ENCODE peak calls at places on chromosomes 5 and 9, in five cellular contexts. U, F, P, C and X are unnamed samples.
A peak's percentile ranks its signal among the peaks of the same experiment; 100 is the strongest.

GRCh38 chr9:91795500-91796241 is 154.4 kb downstream of the ROR2 start:
- DNase-seq in F (no peak), U (no peak), P (no peak), C (no peak), X (no peak)

GRCh38 chr5:73818357-73818756 is 192.4 kb downstream of the ARHGEF28 start:
- DNase-seq in P (no peak), U (no peak), C (no peak), F (no peak), X (no peak)

GRCh38 chr5:141958773-141959172 is 771 bp upstream of the PCDH12 start:
- DNase-seq in U (peak; percentile 76), C (no peak), P (no peak), F (no peak), X (no peak)

GRCh38 chr5:135578685-135579341 is at the start of gene CXCL14:
- DNase-seq in C (peak; percentile 64), U (no peak), P (no peak), F (no peak), X (no peak)

GRCh38 chr5:151174612-151175101 is 17.1 kb upstream of the ANXA6 start:
- DNase-seq in P (no peak), U (no peak), C (no peak), F (no peak), X (no peak)

GRCh38 chr9:1210954-1211353 is 160.8 kb downstream of the DMRT2 start:
- DNase-seq in F (no peak), C (no peak), P (no peak), U (no peak), X (no peak)

GRCh38 chr5:17732351-17732923 is 98.2 kb downstream of the TAF11L14 start:
- DNase-seq in U (no peak), P (no peak), F (peak; percentile 96), C (no peak), X (no peak)

GRCh38 chr9:135268981-135269380 is 181.5 kb downstream of the OLFM1 start:
- DNase-seq in C (no peak), P (no peak), U (no peak), F (no peak), X (no peak)

GRCh38 chr5:117473075-117473595 is 898.5 kb upstream of the SEMA6A start:
- DNase-seq in U (no peak), C (no peak), F (no peak), P (no peak), X (no peak)

GRCh38 chr9:133737071-133737773 is 930 bp downstream of the SARDH start:
- DNase-seq in C (no peak), F (no peak), U (no peak), P (no peak), X (no peak)

GRCh38 chr5:180607861-180608571 is 16.7 kb upstream of the SCGB3A1 start:
- DNase-seq in U (no peak), F (no peak), P (no peak), C (no peak), X (no peak)

GRCh38 chr5:8270246-8270645 is 401.3 kb downstream of the MTRR start:
- DNase-seq in P (no peak), F (no peak), C (no peak), U (no peak), X (no peak)

GRCh38 chr5:59036274-59036961 is 453.5 kb downstream of the RAB3C start:
- DNase-seq in U (peak; percentile 76), P (no peak), C (peak; percentile 84), F (peak; percentile 77), X (no peak)

GRCh38 chr5:153827407-153827806 is 211.3 kb downstream of the FAM114A2 start:
- DNase-seq in U (no peak), F (peak; percentile 30), C (no peak), P (no peak), X (no peak)

GRCh38 chr5:143172736-143173135 is 230.8 kb downstream of the NR3C1 start:
- DNase-seq in F (no peak), U (no peak), C (no peak), P (no peak), X (no peak)

GRCh38 chr5:178630475-178630930 is 3.7 kb upstream of the CLK4 start:
- DNase-seq in C (no peak), F (no peak), U (no peak), P (no peak), X (no peak)

GRCh38 chr9:98955259-98955658 is 11.6 kb downstream of the COL15A1 start:
- DNase-seq in F (peak; percentile 73), U (no peak), C (no peak), P (no peak), X (no peak)

GRCh38 chr5:76331139-76331538 is 71.9 kb upstream of the IQGAP2 start:
- DNase-seq in U (no peak), C (no peak), F (no peak), P (peak; percentile 26), X (no peak)

GRCh38 chr5:1417586-1418225 is 27.5 kb downstream of the SLC6A3 start:
- DNase-seq in U (no peak), C (no peak), F (no peak), P (no peak), X (no peak)

GRCh38 chr9:98502976-98503325 is 205.8 kb downstream of the GABBR2 start:
- DNase-seq in U (no peak), F (peak; percentile 18), C (no peak), P (no peak), X (no peak)

GRCh38 chr9:137907776-137908175 is 30.2 kb downstream of the CACNA1B start:
- DNase-seq in F (no peak), U (no peak), C (no peak), P (no peak), X (no peak)

GRCh38 chr9:125374443-125375309 is 113.0 kb downstream of the GAPVD1 start:
- DNase-seq in U (peak; percentile 66), F (peak; percentile 79), C (peak; percentile 63), P (peak; percentile 81), X (peak; percentile 88)

GRCh38 chr9:19967567-19968459 is 179.0 kb upstream of the SLC24A2 start:
- DNase-seq in P (no peak), C (no peak), F (peak; percentile 12), U (no peak), X (no peak)

GRCh38 chr5:29143266-29143665 is 2050.2 kb upstream of the CDH6 start:
- DNase-seq in P (no peak), U (no peak), C (no peak), F (no peak), X (no peak)

GRCh38 chr9:95092321-95093072 is 225.0 kb downstream of the FANCC start:
- DNase-seq in F (peak; percentile 79), P (no peak), U (no peak), C (peak; percentile 90), X (no peak)

GRCh38 chr9:115672477-115673316 is 480.9 kb upstream of the PAPPA start:
- DNase-seq in P (no peak), U (no peak), C (peak; percentile 94), F (peak; percentile 43), X (no peak)

GRCh38 chr9:72315510-72316287 is 49.3 kb downstream of the ZFAND5 start:
- DNase-seq in F (peak; percentile 61), U (no peak), C (peak; percentile 100), P (no peak), X (no peak)

GRCh38 chr9:103245369-103245768 is 250.2 kb downstream of the CYLC2 start:
- DNase-seq in C (peak; percentile 64), P (no peak), F (peak; percentile 68), U (no peak), X (no peak)

GRCh38 chr9:103266064-103266463 is 270.9 kb downstream of the CYLC2 start:
- DNase-seq in U (no peak), P (no peak), C (no peak), F (no peak), X (no peak)

GRCh38 chr9:92247296-92247695 is 46.2 kb downstream of the IARS1 start:
- DNase-seq in C (no peak), P (no peak), F (peak; percentile 98), U (no peak), X (no peak)

GRCh38 chr5:180366303-180366702 is 13.2 kb upstream of the GFPT2 start:
- DNase-seq in F (peak; percentile 37), U (no peak), C (no peak), P (no peak), X (no peak)

GRCh38 chr5:145495741-145496140 is 339.4 kb downstream of the PRELID2 start:
- DNase-seq in C (peak; percentile 45), F (peak; percentile 60), U (no peak), P (no peak), X (no peak)